ENCODE peak calls at places on chromosomes 3 and 15, in five cellular contexts. J is pancreas, D is breast epithelium, K is GM12865, M is skeletal muscle cell. T is an unnamed sample.
A peak's percentile ranks its signal among the peaks of the same experiment; 100 is the strongest.

GRCh38 chr15:93027413-93027812 is 61.6 kb downstream of the RGMA start:
- DNase-seq in M (no peak), D (no peak), J (no peak), K (no peak), T (no peak)

GRCh38 chr15:40055576-40056293 is 16.8 kb upstream of the SRP14 start:
- DNase-seq in D (peak; percentile 62), M (no peak), J (no peak), K (no peak), T (peak; percentile 82)

GRCh38 chr3:10263549-10264363 is 15.5 kb downstream of the TATDN2 start:
- DNase-seq in M (no peak), J (no peak), K (peak; percentile 45), D (no peak), T (no peak)

GRCh38 chr15:69304176-69304533 is 5.4 kb downstream of the PAQR5 start:
- DNase-seq in K (no peak), J (no peak), M (peak; percentile 85), D (no peak), T (no peak)

GRCh38 chr3:31343075-31343474 is 189.7 kb upstream of the STT3B start:
- DNase-seq in D (no peak), M (no peak), K (no peak), J (no peak), T (no peak)

GRCh38 chr3:59436164-59436958 is 386.5 kb upstream of the CFAP20DC start:
- DNase-seq in K (no peak), D (no peak), J (no peak), M (no peak), T (no peak)

GRCh38 chr3:112739252-112739945 is 98.5 kb upstream of the CCDC80 start:
- DNase-seq in D (no peak), M (no peak), J (no peak), K (no peak), T (no peak)

GRCh38 chr3:59866076-59866475 is 816.3 kb upstream of the CFAP20DC start:
- DNase-seq in D (no peak), J (no peak), K (no peak), M (no peak), T (no peak)

GRCh38 chr3:22284559-22284958 is 533.5 kb upstream of the ZNF385D start:
- DNase-seq in D (no peak), K (no peak), J (no peak), M (no peak), T (no peak)

GRCh38 chr15:76336254-76337046 is at the start of gene ISL2:
- DNase-seq in J (no peak), M (peak; percentile 48), K (peak; percentile 97), D (no peak), T (no peak)

GRCh38 chr3:45832691-45833090 is 9.2 kb downstream of the LZTFL1 start:
- DNase-seq in M (no peak), J (no peak), K (peak; percentile 53), D (no peak), T (no peak)

GRCh38 chr3:177107840-177108239 is 89.4 kb downstream of the TBL1XR1 start:
- DNase-seq in D (no peak), K (no peak), M (no peak), J (no peak), T (no peak)

GRCh38 chr3:119597548-119598288 is at the start of gene PLA1A:
- DNase-seq in K (peak; percentile 71), D (no peak), M (no peak), J (no peak), T (no peak)

GRCh38 chr15:69044899-69045298 is 30.4 kb downstream of the NOX5 start:
- DNase-seq in D (no peak), J (no peak), M (no peak), K (no peak), T (no peak)

GRCh38 chr15:77064539-77065308 is 6.2 kb downstream of the TSPAN3 start:
- DNase-seq in M (no peak), D (no peak), K (no peak), J (no peak), T (no peak)

GRCh38 chr3:112814256-112814655 is 32.4 kb downstream of the CD200R1L start:
- DNase-seq in K (peak; percentile 24), M (peak; percentile 56), J (no peak), D (no peak), T (no peak)

GRCh38 chr3:100210777-100211145 is 50.0 kb upstream of the TBC1D23 start:
- DNase-seq in K (peak; percentile 29), D (no peak), M (peak; percentile 41), J (no peak), T (no peak)

GRCh38 chr3:56667973-56668579 is 15.0 kb downstream of the TASOR start:
- DNase-seq in K (no peak), D (no peak), M (no peak), J (no peak), T (no peak)

GRCh38 chr15:62824111-62824737 is 218.3 kb upstream of the TPM1 start:
- DNase-seq in K (no peak), J (no peak), M (peak; percentile 36), D (no peak), T (no peak)

GRCh38 chr15:40246496-40247275 is 7.8 kb downstream of the PAK6 start:
- DNase-seq in J (peak; percentile 27), K (no peak), M (no peak), D (no peak), T (no peak)

GRCh38 chr3:14175383-14176037 is 2.9 kb downstream of the XPC start:
- DNase-seq in J (no peak), K (peak; percentile 66), D (no peak), M (no peak), T (no peak)

GRCh38 chr3:98733778-98734281 is 29.3 kb upstream of the ST3GAL6 start:
- DNase-seq in J (no peak), M (no peak), K (peak; percentile 68), D (no peak), T (no peak)

GRCh38 chr15:58387130-58387529 is 44.7 kb upstream of the LIPC start:
- DNase-seq in M (peak; percentile 55), K (no peak), J (no peak), D (no peak), T (no peak)

GRCh38 chr3:184320099-184320445 is 5.7 kb downstream of the EIF4G1 start:
- DNase-seq in M (peak; percentile 84), J (peak; percentile 99), D (peak; percentile 96), K (no peak), T (peak; percentile 96)

GRCh38 chr15:82079736-82080135 is 33.9 kb upstream of the MEX3B start:
- DNase-seq in K (no peak), M (peak; percentile 8), D (no peak), J (no peak), T (no peak)

DNA sequence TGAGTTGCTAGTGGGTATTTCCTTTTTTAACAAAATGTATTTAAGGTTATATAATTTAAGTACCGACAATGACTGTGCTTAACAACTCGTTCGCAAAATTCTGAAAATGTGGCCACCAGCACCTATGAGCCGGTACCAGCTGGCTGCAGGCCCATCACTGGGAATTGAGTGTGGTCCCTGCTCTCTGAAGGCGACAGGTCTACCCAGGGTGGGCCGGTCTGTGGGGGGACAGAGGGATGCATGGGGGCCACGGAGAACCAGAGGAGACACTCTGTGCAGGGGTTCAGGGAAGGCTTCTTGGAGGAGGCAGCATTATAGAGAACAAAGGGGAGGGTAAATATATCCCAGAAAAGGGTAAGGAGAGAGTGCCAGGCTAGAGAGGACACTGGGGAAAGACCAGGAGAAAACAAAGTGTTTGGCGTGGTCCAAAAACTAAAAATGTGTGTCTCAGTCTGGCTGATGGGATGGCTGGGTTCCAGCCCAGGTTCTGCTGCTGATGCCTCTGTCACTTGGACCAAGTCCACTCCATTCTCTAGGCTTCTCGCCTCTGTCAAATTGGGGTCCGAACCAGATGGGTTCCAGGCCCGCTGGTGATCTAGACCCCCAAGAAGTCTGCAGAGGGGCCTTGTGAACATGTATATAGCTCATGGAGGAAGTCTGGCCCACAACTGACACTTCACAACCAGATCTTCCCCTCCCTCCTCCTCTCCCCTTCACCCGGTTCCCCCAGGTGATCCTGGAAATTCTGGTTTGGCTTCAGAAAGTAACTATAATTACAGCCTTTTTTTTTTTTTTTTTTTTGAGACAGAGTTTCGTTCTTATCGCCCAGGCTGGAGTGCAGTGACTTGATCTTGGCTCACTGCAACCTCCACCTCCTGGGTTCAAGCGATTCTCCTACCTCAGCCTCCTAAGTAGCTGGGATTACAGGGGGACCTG is 10.7 kb upstream of the CYP11A1 start:
- DNase-seq in K (no peak), D (no peak), J (no peak), M (no peak), T (no peak)
- H3K4me3 ChIP-seq in K (no peak overlapping the region), D (no peak overlapping the region), J (no peak overlapping the region), M (no peak overlapping the region), T (no peak overlapping the region)

GRCh38 chr3:196639517-196640500 is at the start of gene NRROS:
- DNase-seq in J (no peak), D (peak; percentile 37), M (no peak), K (peak; percentile 92), T (peak; percentile 94)

GRCh38 chr3:196643761-196644160 is 4.3 kb downstream of the NRROS start:
- DNase-seq in J (no peak), D (no peak), M (no peak), K (no peak), T (no peak)

GRCh38 chr3:196640501-196640968 is 1.0 kb downstream of the NRROS start:
- DNase-seq in J (no peak), M (no peak), D (no peak), K (peak; percentile 51), T (no peak)

GRCh38 chr3:196643201-196643749 is 3.8 kb downstream of the NRROS start:
- DNase-seq in D (no peak), K (peak; percentile 95), J (no peak), M (no peak), T (no peak)

DNA sequence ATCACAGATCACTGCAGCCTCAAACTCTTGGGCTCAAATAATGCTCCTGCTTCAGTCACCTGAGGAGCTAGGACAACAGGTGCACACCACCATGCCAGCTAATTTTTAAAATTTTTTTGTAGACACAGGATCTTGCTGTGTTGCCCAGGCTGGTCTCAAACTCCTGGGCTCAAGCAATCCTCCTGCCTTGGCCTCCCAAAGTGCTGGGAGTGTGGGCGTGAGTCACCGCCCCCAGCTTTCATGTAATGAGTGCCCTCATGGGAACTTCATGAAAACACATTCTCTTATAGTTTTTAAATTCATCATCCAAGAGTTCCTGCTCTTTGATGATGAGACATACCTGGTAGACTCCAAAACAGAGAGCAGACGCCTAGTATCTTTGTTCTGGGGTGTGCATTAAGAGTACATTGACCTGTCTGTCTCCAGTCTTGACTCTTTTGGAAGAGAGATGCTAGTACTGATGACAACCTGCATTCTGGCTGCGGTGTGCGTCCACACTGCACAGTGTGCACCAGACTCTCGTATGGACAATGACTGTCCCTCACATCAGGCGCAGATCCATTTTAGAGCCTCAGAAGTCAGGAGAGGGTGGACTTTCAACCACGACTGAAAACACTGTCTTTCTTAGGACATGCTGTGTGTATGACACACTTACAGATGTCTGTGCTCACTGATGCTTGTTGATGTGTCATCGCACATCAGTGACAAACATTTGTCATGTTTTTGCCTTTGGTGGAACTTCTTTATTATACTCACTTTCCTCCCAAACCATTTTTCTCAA is 2.0 kb downstream of the NRROS start:
- DNase-seq in D (no peak), M (no peak), J (no peak), K (peak; percentile 54), T (no peak)
- H3K4me3 ChIP-seq in D (no peak overlapping the region), M (no peak overlapping the region), J (no peak overlapping the region), K (peak overlapping the region; percentile 85), T (no peak overlapping the region)

GRCh38 chr3:115550285-115550741 is 73.0 kb upstream of the GAP43 start:
- DNase-seq in K (no peak), M (no peak), J (no peak), D (no peak), T (no peak)
- H3K4me3 ChIP-seq in K (no peak overlapping the region), M (no peak overlapping the region), J (no peak overlapping the region), D (no peak overlapping the region), T (no peak overlapping the region)

DNA sequence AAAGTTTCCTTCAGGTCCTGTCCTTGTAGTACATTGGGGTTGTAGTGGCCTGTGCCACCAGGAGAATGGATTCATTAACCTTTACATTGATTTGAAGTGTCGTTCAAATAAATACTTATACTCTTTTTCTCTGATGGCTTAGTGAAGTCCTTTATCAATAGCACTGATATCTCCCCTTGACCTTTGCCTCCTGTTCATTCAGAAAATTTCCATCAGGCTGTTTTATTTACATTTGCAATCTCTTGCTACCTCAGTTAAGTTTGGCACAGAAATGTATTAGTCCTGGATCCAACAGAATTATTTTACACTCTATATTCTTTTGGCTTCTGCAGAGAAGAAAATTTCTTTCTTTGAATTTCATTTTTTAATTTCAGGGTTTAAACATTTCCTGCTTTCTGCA is 497.0 kb downstream of the RBMS3 start:
- DNase-seq in D (no peak), K (no peak), M (no peak), J (no peak), T (no peak)
- H3K4me3 ChIP-seq in D (no peak overlapping the region), K (no peak overlapping the region), M (no peak overlapping the region), J (no peak overlapping the region), T (no peak overlapping the region)

T was measured in lower leg skin.